ENCODE peak calls at places on chromosomes 11 and 22, in five cellular contexts. T, X, G, A and E are unnamed samples.

GRCh38 chr22:43955883-43956286 is 643 bp downstream of the SAMM50 start:
- DNase-seq in A (no peak), G (peak), X (no peak), T (no peak), E (no peak)

GRCh38 chr11:64729851-64730382 is 6.9 kb upstream of the NRXN2 start:
- DNase-seq in T (no peak), X (no peak), G (no peak), A (no peak), E (no peak)

GRCh38 chr22:46078241-46079092 is 71.9 kb upstream of the PPARA start:
- DNase-seq in G (no peak), X (peak), A (no peak), T (no peak), E (no peak)

GRCh38 chr11:25415793-25416192 is 916.1 kb upstream of the ANO3 start:
- DNase-seq in X (no peak), T (no peak), A (no peak), G (no peak), E (no peak)

GRCh38 chr22:39500101-39500500 is 2.0 kb upstream of the MIEF1 start:
- DNase-seq in G (no peak), X (no peak), T (no peak), A (no peak), E (no peak)

GRCh38 chr11:92827132-92827531 is 142.3 kb upstream of the MTNR1B start:
- DNase-seq in G (no peak), X (no peak), T (no peak), A (no peak), E (no peak)

GRCh38 chr11:124625504-124626168 is 3.0 kb downstream of the TBRG1 start:
- DNase-seq in X (no peak), T (no peak), A (no peak), G (no peak), E (no peak)

GRCh38 chr11:24496371-24496727 is 504 bp upstream of the LUZP2 start:
- DNase-seq in G (no peak), T (no peak), X (no peak), A (no peak), E (no peak)

GRCh38 chr11:70089631-70090030 is 11.5 kb downstream of the ANO1 start:
- DNase-seq in A (no peak), G (no peak), T (no peak), X (no peak), E (no peak)

GRCh38 chr11:63510360-63511130 is 4.7 kb downstream of the LGALS12 start:
- DNase-seq in X (no peak), A (no peak), G (no peak), T (peak), E (no peak)

GRCh38 chr11:134360050-134360835 is 28.5 kb downstream of the GLB1L2 start:
- DNase-seq in G (peak), A (peak), X (peak), T (peak), E (peak)

GRCh38 chr22:31923166-31923565 is 21.2 kb upstream of the YWHAH start:
- DNase-seq in A (no peak), T (no peak), G (no peak), X (peak), E (no peak)

GRCh38 chr11:30935861-30936260 is 349.7 kb upstream of the MPPED2 start:
- DNase-seq in T (no peak), A (no peak), X (no peak), G (no peak), E (no peak)

GRCh38 chr11:119832536-119832935 is 103.5 kb upstream of the NECTIN1 start:
- DNase-seq in X (no peak), A (no peak), T (no peak), G (no peak), E (peak)

GRCh38 chr22:47805394-47805935 is 1043.0 kb downstream of the TBC1D22A start:
- DNase-seq in G (no peak), A (no peak), X (no peak), T (no peak), E (no peak)

GRCh38 chr11:44623321-44623715 is 57.9 kb downstream of the CD82 start:
- DNase-seq in T (no peak), X (peak), G (no peak), A (no peak), E (no peak)

GRCh38 chr11:118224512-118225180 is at the start of gene JAML:
- DNase-seq in A (peak), X (no peak), G (peak), T (no peak), E (no peak)

GRCh38 chr11:19259487-19260345 is 19.0 kb upstream of the E2F8 start:
- DNase-seq in X (peak), A (peak), G (peak), T (peak), E (peak)

GRCh38 chr11:65355013-65355775 is 643 bp downstream of the TIGD3 start:
- DNase-seq in A (peak), T (peak), X (no peak), G (peak), E (peak)

GRCh38 chr11:117076941-117077659 is 21.1 kb downstream of the SIK3 start:
- DNase-seq in G (no peak), T (no peak), X (no peak), A (no peak), E (no peak)

GRCh38 chr22:37672920-37673453 is 2.4 kb upstream of the LGALS1 start:
- DNase-seq in T (no peak), X (no peak), A (no peak), G (no peak), E (no peak)

GRCh38 chr22:47343611-47344010 is 581.2 kb downstream of the TBC1D22A start:
- DNase-seq in T (no peak), X (no peak), A (no peak), G (no peak), E (no peak)

GRCh38 chr11:120178441-120179070 is 32.3 kb upstream of the OAF start:
- DNase-seq in G (no peak), A (no peak), X (peak), T (peak), E (no peak)

GRCh38 chr22:40746428-40747220 is 67.3 kb downstream of the MCHR1 start:
- DNase-seq in A (no peak), T (no peak), G (no peak), X (no peak), E (no peak)

GRCh38 chr11:111582163-111582562 is 20.1 kb upstream of the SIK2 start:
- DNase-seq in A (no peak), X (no peak), T (no peak), G (no peak), E (no peak)